ENCODE peak calls at places on chromosomes 7 and 10, in four cellular contexts. One of them, this sample, is unnamed.

GRCh38 chr10:101834341-101834740 is 9.3 kb downstream of the KCNIP2 start:
- DNase-seq in GM23338: no peak
- DNase-seq in mesenchymal stem cell: no peak
- DNase-seq in psoas muscle: no peak
- DNase-seq in this sample: no peak

GRCh38 chr10:131090761-131091661 is 220.5 kb downstream of the TCERG1L start:
- DNase-seq in GM23338: no peak
- DNase-seq in mesenchymal stem cell: no peak
- DNase-seq in psoas muscle: no peak
- DNase-seq in this sample: no peak

GRCh38 chr7:26187380-26188290 is 12.9 kb downstream of the HNRNPA2B1 start:
- DNase-seq in GM23338: peak; percentile 66
- DNase-seq in mesenchymal stem cell: no peak
- DNase-seq in psoas muscle: no peak
- DNase-seq in this sample: no peak

GRCh38 chr10:61633665-61634064 is 29.1 kb upstream of the CABCOCO1 start:
- DNase-seq in GM23338: no peak
- DNase-seq in mesenchymal stem cell: no peak
- DNase-seq in psoas muscle: no peak
- DNase-seq in this sample: no peak

GRCh38 chr7:39510738-39511372 is 55.3 kb upstream of the YAE1 start:
- DNase-seq in GM23338: no peak
- DNase-seq in mesenchymal stem cell: peak; percentile 16
- DNase-seq in psoas muscle: no peak
- DNase-seq in this sample: peak; percentile 40

GRCh38 chr7:29336851-29337627 is 142.5 kb downstream of the CHN2 start:
- DNase-seq in GM23338: no peak
- DNase-seq in mesenchymal stem cell: no peak
- DNase-seq in psoas muscle: no peak
- DNase-seq in this sample: no peak

GRCh38 chr7:47581442-47581820 is 480 bp downstream of the TNS3 start:
- DNase-seq in GM23338: peak; percentile 64
- DNase-seq in mesenchymal stem cell: peak; percentile 34
- DNase-seq in psoas muscle: no peak
- DNase-seq in this sample: no peak

GRCh38 chr7:121872831-121873764 is at the start of gene PTPRZ1:
- DNase-seq in GM23338: peak; percentile 89
- DNase-seq in mesenchymal stem cell: peak; percentile 38
- DNase-seq in psoas muscle: no peak
- DNase-seq in this sample: no peak

GRCh38 chr7:151859111-151859947 is 17.6 kb downstream of the PRKAG2 start:
- DNase-seq in GM23338: no peak
- DNase-seq in mesenchymal stem cell: no peak
- DNase-seq in psoas muscle: no peak
- DNase-seq in this sample: no peak

GRCh38 chr7:149448961-149449360 is 11.9 kb downstream of the ZNF777 start:
- DNase-seq in GM23338: no peak
- DNase-seq in mesenchymal stem cell: no peak
- DNase-seq in psoas muscle: no peak
- DNase-seq in this sample: no peak

GRCh38 chr7:105800442-105800841 is 76.0 kb downstream of the ATXN7L1 start:
- DNase-seq in GM23338: no peak
- DNase-seq in mesenchymal stem cell: peak; percentile 67
- DNase-seq in psoas muscle: no peak
- DNase-seq in this sample: no peak

GRCh38 chr7:2149672-2150444 is 82.9 kb downstream of the MAD1L1 start:
- DNase-seq in GM23338: no peak
- DNase-seq in mesenchymal stem cell: no peak
- DNase-seq in psoas muscle: peak; percentile 35
- DNase-seq in this sample: no peak

GRCh38 chr7:28999421-28999820 is 41.3 kb upstream of the TRIL start:
- DNase-seq in GM23338: no peak
- DNase-seq in mesenchymal stem cell: no peak
- DNase-seq in psoas muscle: no peak
- DNase-seq in this sample: no peak

GRCh38 chr7:329691-330281 is 39.8 kb downstream of the FOXL3 start:
- DNase-seq in GM23338: no peak
- DNase-seq in mesenchymal stem cell: no peak
- DNase-seq in psoas muscle: no peak
- DNase-seq in this sample: no peak

GRCh38 chr10:60346661-60347060 is 43.0 kb downstream of the ANK3 start:
- DNase-seq in GM23338: no peak
- DNase-seq in mesenchymal stem cell: no peak
- DNase-seq in psoas muscle: no peak
- DNase-seq in this sample: no peak

GRCh38 chr10:70348228-70348850 is 34.1 kb downstream of the LRRC20 start:
- DNase-seq in GM23338: peak; percentile 77
- DNase-seq in mesenchymal stem cell: no peak
- DNase-seq in psoas muscle: no peak
- DNase-seq in this sample: peak; percentile 40

GRCh38 chr10:70174058-70174741 is 3.9 kb upstream of the SAR1A start:
- DNase-seq in GM23338: no peak
- DNase-seq in mesenchymal stem cell: no peak
- DNase-seq in psoas muscle: no peak
- DNase-seq in this sample: no peak

GRCh38 chr7:153090757-153091156 is 331.2 kb downstream of the ACTR3B start:
- DNase-seq in GM23338: no peak
- DNase-seq in mesenchymal stem cell: no peak
- DNase-seq in psoas muscle: no peak
- DNase-seq in this sample: no peak

GRCh38 chr7:121351682-121352081 is 22.9 kb downstream of the WNT16 start:
- DNase-seq in GM23338: no peak
- DNase-seq in mesenchymal stem cell: no peak
- DNase-seq in psoas muscle: no peak
- DNase-seq in this sample: no peak

GRCh38 chr7:158281441-158281840 is 306.2 kb downstream of the PTPRN2 start:
- DNase-seq in GM23338: no peak
- DNase-seq in mesenchymal stem cell: no peak
- DNase-seq in psoas muscle: no peak
- DNase-seq in this sample: no peak

GRCh38 chr7:130845581-130846085 is 111.6 kb upstream of the KLF14 start:
- DNase-seq in GM23338: no peak
- DNase-seq in mesenchymal stem cell: peak; percentile 67
- DNase-seq in psoas muscle: no peak
- DNase-seq in this sample: peak; percentile 21

GRCh38 chr7:50531928-50532327 is 33.3 kb downstream of the DDC start:
- DNase-seq in GM23338: no peak
- DNase-seq in mesenchymal stem cell: no peak
- DNase-seq in psoas muscle: no peak
- DNase-seq in this sample: no peak

GRCh38 chr7:918118-918425 is 36.4 kb downstream of the ADAP1 start:
- DNase-seq in GM23338: no peak
- DNase-seq in mesenchymal stem cell: no peak
- DNase-seq in psoas muscle: peak; percentile 4
- DNase-seq in this sample: no peak

GRCh38 chr7:138610671-138611170 is 90.4 kb downstream of the SVOPL start:
- DNase-seq in GM23338: peak; percentile 32
- DNase-seq in mesenchymal stem cell: no peak
- DNase-seq in psoas muscle: no peak
- DNase-seq in this sample: no peak

GRCh38 chr10:24722676-24723385 is 856 bp downstream of the ARHGAP21 start:
- DNase-seq in GM23338: peak; percentile 67
- DNase-seq in mesenchymal stem cell: peak; percentile 71
- DNase-seq in psoas muscle: peak; percentile 68
- DNase-seq in this sample: peak; percentile 54

GRCh38 chr7:93973134-93973533 is 31.0 kb downstream of the BET1 start:
- DNase-seq in GM23338: no peak
- DNase-seq in mesenchymal stem cell: no peak
- DNase-seq in psoas muscle: no peak
- DNase-seq in this sample: no peak

GRCh38 chr7:42231043-42231442 is 6.0 kb downstream of the GLI3 start:
- DNase-seq in GM23338: no peak
- DNase-seq in mesenchymal stem cell: no peak
- DNase-seq in psoas muscle: no peak
- DNase-seq in this sample: no peak

GRCh38 chr7:126605056-126605455 is 647.7 kb downstream of the GRM8 start:
- DNase-seq in GM23338: no peak
- DNase-seq in mesenchymal stem cell: no peak
- DNase-seq in psoas muscle: no peak
- DNase-seq in this sample: no peak

GRCh38 chr7:112743811-112744210 is 46.4 kb downstream of the TMEM168 start:
- DNase-seq in GM23338: peak; percentile 6
- DNase-seq in mesenchymal stem cell: no peak
- DNase-seq in psoas muscle: no peak
- DNase-seq in this sample: peak; percentile 59

GRCh38 chr10:8594176-8594575 is 539.7 kb downstream of the GATA3 start:
- DNase-seq in GM23338: no peak
- DNase-seq in mesenchymal stem cell: no peak
- DNase-seq in psoas muscle: no peak
- DNase-seq in this sample: peak; percentile 80

GRCh38 chr10:43039629-43040481 is 37.0 kb upstream of the RET start:
- DNase-seq in GM23338: no peak
- DNase-seq in mesenchymal stem cell: no peak
- DNase-seq in psoas muscle: no peak
- DNase-seq in this sample: no peak

GRCh38 chr10:63929826-63930467 is 408.7 kb downstream of the REEP3 start:
- DNase-seq in GM23338: no peak
- DNase-seq in mesenchymal stem cell: no peak
- DNase-seq in psoas muscle: no peak
- DNase-seq in this sample: no peak

GRCh38 chr7:81161459-81162075 is 242.7 kb upstream of the SEMA3C start:
- DNase-seq in GM23338: no peak
- DNase-seq in mesenchymal stem cell: peak; percentile 96
- DNase-seq in psoas muscle: peak; percentile 23
- DNase-seq in this sample: peak; percentile 80

GRCh38 chr7:91263359-91264082 is 712 bp upstream of the FZD1 start:
- DNase-seq in GM23338: peak; percentile 62
- DNase-seq in mesenchymal stem cell: peak; percentile 55
- DNase-seq in psoas muscle: peak; percentile 42
- DNase-seq in this sample: no peak

GRCh38 chr10:30038961-30039536 is 20.3 kb downstream of the JCAD start:
- DNase-seq in GM23338: no peak
- DNase-seq in mesenchymal stem cell: no peak
- DNase-seq in psoas muscle: no peak
- DNase-seq in this sample: no peak

GRCh38 chr10:133237241-133238065 is at the start of gene VENTX:
- DNase-seq in GM23338: peak; percentile 93
- DNase-seq in mesenchymal stem cell: no peak
- DNase-seq in psoas muscle: no peak
- DNase-seq in this sample: no peak

DNA sequence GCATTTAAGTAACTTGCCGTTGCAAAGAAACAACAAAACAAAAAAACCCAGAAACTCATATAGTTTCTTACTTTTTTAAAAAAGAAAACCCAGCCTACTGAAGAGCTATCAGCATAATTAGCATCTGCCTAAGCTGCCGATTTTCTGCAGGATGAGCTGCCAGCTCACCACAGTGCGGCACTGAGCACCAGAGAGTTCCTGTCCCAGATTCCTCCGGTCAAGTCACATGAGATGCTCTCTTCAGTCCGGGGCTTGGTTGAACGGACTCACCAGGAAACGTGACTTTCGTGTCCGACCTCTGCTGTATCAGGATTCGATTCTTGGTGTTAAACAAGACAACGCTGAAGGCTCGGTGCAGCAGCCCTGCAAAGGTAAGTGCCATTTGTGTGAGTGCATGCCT is 3.2 kb downstream of the IDI2 start:
- DNase-seq in GM23338: peak; percentile 35
- DNase-seq in mesenchymal stem cell: no peak
- DNase-seq in psoas muscle: no peak
- DNase-seq in this sample: peak; percentile 11
- H3K27ac ChIP-seq in GM23338: peak overlapping the region; percentile 60
- H3K27ac ChIP-seq in mesenchymal stem cell: no peak overlapping the region
- H3K27ac ChIP-seq in psoas muscle: peak overlapping the region; percentile 88
- H3K27ac ChIP-seq in this sample: no peak overlapping the region

GRCh38 chr10:17383801-17384445 is 70.5 kb downstream of the ST8SIA6 start:
- DNase-seq in GM23338: no peak
- DNase-seq in mesenchymal stem cell: no peak
- DNase-seq in psoas muscle: no peak
- DNase-seq in this sample: no peak
- H3K27ac ChIP-seq in GM23338: no peak overlapping the region
- H3K27ac ChIP-seq in mesenchymal stem cell: no peak overlapping the region
- H3K27ac ChIP-seq in psoas muscle: no peak overlapping the region
- H3K27ac ChIP-seq in this sample: no peak overlapping the region

GRCh38 chr10:79239930-79240713 is 107.1 kb upstream of the PPIF start:
- DNase-seq in GM23338: peak; percentile 88
- DNase-seq in mesenchymal stem cell: peak; percentile 76
- DNase-seq in psoas muscle: no peak
- DNase-seq in this sample: peak; percentile 94
- H3K27ac ChIP-seq in GM23338: no peak overlapping the region
- H3K27ac ChIP-seq in mesenchymal stem cell: no peak overlapping the region
- H3K27ac ChIP-seq in psoas muscle: no peak overlapping the region
- H3K27ac ChIP-seq in this sample: peak overlapping the region; percentile 96

GRCh38 chr7:20826243-20826642 is 39.6 kb upstream of the SP8 start:
- DNase-seq in GM23338: no peak
- DNase-seq in mesenchymal stem cell: no peak
- DNase-seq in psoas muscle: no peak
- DNase-seq in this sample: no peak
- H3K27ac ChIP-seq in GM23338: no peak overlapping the region
- H3K27ac ChIP-seq in mesenchymal stem cell: no peak overlapping the region
- H3K27ac ChIP-seq in psoas muscle: no peak overlapping the region
- H3K27ac ChIP-seq in this sample: no peak overlapping the region

DNA sequence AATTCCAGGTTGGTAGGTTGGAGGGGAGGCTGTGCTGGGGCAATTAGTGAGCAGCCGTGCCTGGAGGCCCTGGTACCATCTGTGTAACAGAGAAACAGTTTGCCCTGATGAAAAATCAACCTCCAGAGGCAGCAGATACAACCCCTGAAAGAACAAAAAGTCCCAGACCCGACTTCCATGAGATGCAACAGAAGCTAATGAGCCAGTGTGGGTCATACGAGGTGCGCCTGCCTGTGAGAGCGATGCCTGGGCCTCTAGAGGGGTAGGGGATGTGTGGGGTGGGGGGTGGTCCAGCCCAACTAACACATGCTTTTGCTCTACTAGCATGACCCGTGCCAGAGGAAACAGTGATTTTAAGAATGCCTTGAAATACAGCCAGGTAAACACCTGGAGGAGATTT is 39.3 kb downstream of the CELF2 start:
- DNase-seq in GM23338: no peak
- DNase-seq in mesenchymal stem cell: no peak
- DNase-seq in psoas muscle: no peak
- DNase-seq in this sample: no peak
- H3K27ac ChIP-seq in GM23338: no peak overlapping the region
- H3K27ac ChIP-seq in mesenchymal stem cell: no peak overlapping the region
- H3K27ac ChIP-seq in psoas muscle: no peak overlapping the region
- H3K27ac ChIP-seq in this sample: no peak overlapping the region

GRCh38 chr7:140621326-140622035 is 19.1 kb downstream of the DENND2A start:
- DNase-seq in GM23338: no peak
- DNase-seq in mesenchymal stem cell: no peak
- DNase-seq in psoas muscle: no peak
- DNase-seq in this sample: peak; percentile 62
- H3K27ac ChIP-seq in GM23338: no peak overlapping the region
- H3K27ac ChIP-seq in mesenchymal stem cell: peak overlapping the region; percentile 70
- H3K27ac ChIP-seq in psoas muscle: peak overlapping the region; percentile 16
- H3K27ac ChIP-seq in this sample: no peak overlapping the region

GRCh38 chr10:112429654-112430230 is 17.0 kb downstream of the ZDHHC6 start:
- DNase-seq in GM23338: no peak
- DNase-seq in mesenchymal stem cell: no peak
- DNase-seq in psoas muscle: no peak
- DNase-seq in this sample: no peak
- H3K27ac ChIP-seq in GM23338: no peak overlapping the region
- H3K27ac ChIP-seq in mesenchymal stem cell: no peak overlapping the region
- H3K27ac ChIP-seq in psoas muscle: no peak overlapping the region
- H3K27ac ChIP-seq in this sample: no peak overlapping the region

This sample was measured in trophoblast cell.